ENCODE peak calls at places on chromosome 12, in four cellular contexts. One of them, this sample, is unnamed.

GRCh38 chr12:29131539-29131938 is 17.5 kb upstream of the FAR2 start:
- DNase-seq in cardiac muscle cell: peak; percentile 72
- DNase-seq in nephron progenitor cell: no peak
- DNase-seq in A549: no peak
- DNase-seq in this sample: no peak

GRCh38 chr12:106831699-106832098 is 57.2 kb downstream of the RIC8B start:
- DNase-seq in nephron progenitor cell: no peak
- DNase-seq in cardiac muscle cell: no peak
- DNase-seq in A549: no peak
- DNase-seq in this sample: no peak

GRCh38 chr12:96177013-96177412 is 17.2 kb upstream of the ELK3 start:
- DNase-seq in cardiac muscle cell: peak; percentile 36
- DNase-seq in nephron progenitor cell: no peak
- DNase-seq in A549: no peak
- DNase-seq in this sample: no peak

GRCh38 chr12:91877022-91877421 is 268.6 kb downstream of the BTG1 start:
- DNase-seq in A549: no peak
- DNase-seq in nephron progenitor cell: no peak
- DNase-seq in cardiac muscle cell: peak; percentile 63
- DNase-seq in this sample: peak; percentile 18

GRCh38 chr12:47297993-47298392 is 218.2 kb upstream of the AMIGO2 start:
- DNase-seq in A549: no peak
- DNase-seq in cardiac muscle cell: no peak
- DNase-seq in nephron progenitor cell: no peak
- DNase-seq in this sample: no peak

GRCh38 chr12:70241845-70242244 is 1.4 kb upstream of the CNOT2 start:
- DNase-seq in A549: no peak
- DNase-seq in cardiac muscle cell: no peak
- DNase-seq in nephron progenitor cell: no peak
- DNase-seq in this sample: no peak

GRCh38 chr12:40831916-40832315 is 139.7 kb downstream of the CNTN1 start:
- DNase-seq in A549: no peak
- DNase-seq in cardiac muscle cell: no peak
- DNase-seq in nephron progenitor cell: no peak
- DNase-seq in this sample: no peak

GRCh38 chr12:1811281-1811947 is 9.0 kb upstream of the LRTM2 start:
- DNase-seq in nephron progenitor cell: no peak
- DNase-seq in A549: no peak
- DNase-seq in cardiac muscle cell: peak; percentile 69
- DNase-seq in this sample: no peak

GRCh38 chr12:70609203-70609602 is 28.0 kb downstream of the PTPRB start:
- DNase-seq in nephron progenitor cell: no peak
- DNase-seq in cardiac muscle cell: no peak
- DNase-seq in A549: no peak
- DNase-seq in this sample: no peak

GRCh38 chr12:53048033-53048779 is 1.7 kb upstream of the TNS2 start:
- DNase-seq in nephron progenitor cell: no peak
- DNase-seq in cardiac muscle cell: no peak
- DNase-seq in A549: peak; percentile 84
- DNase-seq in this sample: no peak

GRCh38 chr12:82781288-82782078 is 94.8 kb downstream of the TMTC2 start:
- DNase-seq in A549: no peak
- DNase-seq in nephron progenitor cell: no peak
- DNase-seq in cardiac muscle cell: peak; percentile 61
- DNase-seq in this sample: no peak

GRCh38 chr12:7934153-7934552 is 1.8 kb downstream of the SLC2A3 start:
- DNase-seq in cardiac muscle cell: no peak
- DNase-seq in A549: no peak
- DNase-seq in nephron progenitor cell: no peak
- DNase-seq in this sample: no peak

GRCh38 chr12:62868820-62869219 is 66.1 kb downstream of the PPM1H start:
- DNase-seq in A549: no peak
- DNase-seq in cardiac muscle cell: no peak
- DNase-seq in nephron progenitor cell: no peak
- DNase-seq in this sample: no peak

GRCh38 chr12:57585156-57585555 is 5.8 kb upstream of the PIP4K2C start:
- DNase-seq in cardiac muscle cell: no peak
- DNase-seq in A549: no peak
- DNase-seq in nephron progenitor cell: no peak
- DNase-seq in this sample: no peak

GRCh38 chr12:70692681-70693288 is 55.6 kb upstream of the PTPRB start:
- DNase-seq in nephron progenitor cell: no peak
- DNase-seq in A549: peak; percentile 16
- DNase-seq in cardiac muscle cell: peak; percentile 59
- DNase-seq in this sample: no peak

GRCh38 chr12:127930122-127930521 is 336.8 kb upstream of the TMEM132C start:
- DNase-seq in nephron progenitor cell: no peak
- DNase-seq in cardiac muscle cell: no peak
- DNase-seq in A549: no peak
- DNase-seq in this sample: no peak

GRCh38 chr12:92000587-92000986 is 145.1 kb downstream of the BTG1 start:
- DNase-seq in nephron progenitor cell: no peak
- DNase-seq in A549: no peak
- DNase-seq in cardiac muscle cell: no peak
- DNase-seq in this sample: no peak

GRCh38 chr12:108446766-108447165 is 68.3 kb upstream of the FICD start:
- DNase-seq in cardiac muscle cell: peak; percentile 81
- DNase-seq in A549: no peak
- DNase-seq in nephron progenitor cell: no peak
- DNase-seq in this sample: peak; percentile 21

GRCh38 chr12:116659771-116660481 is 77.9 kb downstream of the SPRING1 start:
- DNase-seq in nephron progenitor cell: no peak
- DNase-seq in A549: no peak
- DNase-seq in cardiac muscle cell: peak; percentile 28
- DNase-seq in this sample: no peak

GRCh38 chr12:44381341-44381740 is 494.8 kb downstream of the NELL2 start:
- DNase-seq in nephron progenitor cell: no peak
- DNase-seq in A549: no peak
- DNase-seq in cardiac muscle cell: no peak
- DNase-seq in this sample: no peak

GRCh38 chr12:102052192-102053061 is 9.4 kb downstream of the WASHC3 start:
- DNase-seq in cardiac muscle cell: no peak
- DNase-seq in A549: no peak
- DNase-seq in nephron progenitor cell: no peak
- DNase-seq in this sample: no peak

GRCh38 chr12:102050660-102051430 is 10.9 kb downstream of the WASHC3 start:
- DNase-seq in cardiac muscle cell: no peak
- DNase-seq in nephron progenitor cell: no peak
- DNase-seq in A549: no peak
- DNase-seq in this sample: peak; percentile 9

GRCh38 chr12:102053062-102053349 is 8.8 kb downstream of the WASHC3 start:
- DNase-seq in A549: no peak
- DNase-seq in cardiac muscle cell: no peak
- DNase-seq in nephron progenitor cell: no peak
- DNase-seq in this sample: no peak

GRCh38 chr12:102051431-102051965 is 10.3 kb downstream of the WASHC3 start:
- DNase-seq in A549: no peak
- DNase-seq in cardiac muscle cell: no peak
- DNase-seq in nephron progenitor cell: no peak
- DNase-seq in this sample: no peak

GRCh38 chr12:102054345-102054744 is 7.4 kb downstream of the WASHC3 start:
- DNase-seq in nephron progenitor cell: no peak
- DNase-seq in A549: no peak
- DNase-seq in cardiac muscle cell: no peak
- DNase-seq in this sample: no peak
- TF ChIP-seq CTCF in nephron progenitor cell: no peak
- TF ChIP-seq CTCF in A549: no peak
- TF ChIP-seq CTCF in cardiac muscle cell: no peak
- TF ChIP-seq CTCF in this sample: no peak

DNA sequence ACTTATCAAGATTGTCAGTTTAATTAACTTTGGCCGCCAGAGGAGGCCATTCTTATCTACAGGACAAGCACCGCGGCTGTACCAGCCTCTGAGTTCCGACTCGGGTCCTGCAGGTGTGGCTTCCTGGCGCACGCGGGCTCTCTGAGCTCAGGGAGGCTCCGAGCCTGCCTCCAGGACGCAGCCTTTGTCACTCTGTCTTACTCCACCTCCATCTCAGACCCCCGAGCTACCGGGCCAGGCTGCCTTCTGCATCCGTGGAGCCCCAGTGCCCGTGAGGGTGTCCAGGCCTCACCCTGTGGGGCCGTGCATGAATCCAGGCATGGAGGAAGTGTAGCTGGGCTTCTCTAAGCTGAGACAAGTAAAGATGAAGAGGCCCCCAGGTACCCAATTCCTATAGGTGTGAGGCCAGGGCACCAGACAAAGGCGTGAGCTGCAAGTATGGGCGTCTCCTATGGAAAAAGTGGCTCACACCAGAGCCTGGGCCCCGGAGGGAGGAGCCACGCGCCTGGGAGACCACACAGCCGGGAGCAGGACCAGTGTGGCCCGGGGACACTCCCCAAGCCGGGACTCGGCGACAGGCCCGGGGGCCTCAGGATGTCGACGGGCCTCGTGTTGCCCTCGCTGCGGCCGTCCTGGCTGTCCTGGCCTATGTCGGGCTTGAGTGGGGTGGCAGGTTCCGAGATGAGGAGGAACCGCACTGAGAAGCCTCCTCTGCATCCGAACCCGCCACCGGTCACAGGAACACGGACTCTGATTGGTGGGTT is 42.8 kb downstream of the NOC4L start:
- DNase-seq in nephron progenitor cell: no peak
- DNase-seq in A549: no peak
- DNase-seq in cardiac muscle cell: no peak
- DNase-seq in this sample: no peak
- TF ChIP-seq CTCF in nephron progenitor cell: no peak
- TF ChIP-seq CTCF in A549: no peak
- TF ChIP-seq CTCF in cardiac muscle cell: no peak
- TF ChIP-seq CTCF in this sample: no peak

GRCh38 chr12:64525461-64526160 is 73.7 kb downstream of the TBK1 start:
- DNase-seq in nephron progenitor cell: no peak
- DNase-seq in A549: no peak
- DNase-seq in cardiac muscle cell: no peak
- DNase-seq in this sample: no peak

GRCh38 chr12:64531665-64532334 is 78.5 kb upstream of the RASSF3 start:
- DNase-seq in nephron progenitor cell: no peak
- DNase-seq in cardiac muscle cell: no peak
- DNase-seq in A549: no peak
- DNase-seq in this sample: no peak

GRCh38 chr12:64526859-64527258 is 74.9 kb downstream of the TBK1 start:
- DNase-seq in A549: no peak
- DNase-seq in cardiac muscle cell: no peak
- DNase-seq in nephron progenitor cell: no peak
- DNase-seq in this sample: no peak

GRCh38 chr12:64530566-64530965 is 78.6 kb downstream of the TBK1 start:
- DNase-seq in A549: no peak
- DNase-seq in nephron progenitor cell: no peak
- DNase-seq in cardiac muscle cell: no peak
- DNase-seq in this sample: no peak

DNA sequence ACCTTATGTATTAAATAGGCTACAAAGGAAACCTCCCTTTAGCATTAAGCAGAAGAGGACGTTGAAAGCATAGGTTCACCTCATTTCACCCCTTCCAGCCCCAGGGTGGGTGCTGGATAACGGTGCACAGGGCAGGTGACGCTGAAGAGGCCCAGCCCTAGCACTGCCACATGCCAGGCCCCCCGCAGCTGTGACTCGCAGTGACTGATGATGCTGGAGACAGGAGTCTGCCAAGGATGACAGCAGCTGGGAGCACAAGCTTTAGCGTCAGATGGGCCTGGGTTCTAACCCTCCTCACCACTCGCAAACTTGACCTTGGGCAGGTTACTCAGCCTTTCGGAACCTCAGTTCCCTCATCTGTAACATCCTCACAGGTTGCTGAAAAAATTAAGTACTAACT is 76.7 kb downstream of the TBK1 start:
- DNase-seq in A549: no peak
- DNase-seq in cardiac muscle cell: no peak
- DNase-seq in nephron progenitor cell: no peak
- DNase-seq in this sample: no peak
- TF ChIP-seq CTCF in A549: no peak
- TF ChIP-seq CTCF in cardiac muscle cell: no peak
- TF ChIP-seq CTCF in nephron progenitor cell: no peak
- TF ChIP-seq CTCF in this sample: no peak

GRCh38 chr12:6832125-6832524 is 3.9 kb downstream of the P3H3 start:
- DNase-seq in cardiac muscle cell: no peak
- DNase-seq in A549: no peak
- DNase-seq in nephron progenitor cell: no peak
- DNase-seq in this sample: no peak
- TF ChIP-seq CTCF in cardiac muscle cell: no peak
- TF ChIP-seq CTCF in A549: no peak
- TF ChIP-seq CTCF in nephron progenitor cell: no peak
- TF ChIP-seq CTCF in this sample: no peak

DNA sequence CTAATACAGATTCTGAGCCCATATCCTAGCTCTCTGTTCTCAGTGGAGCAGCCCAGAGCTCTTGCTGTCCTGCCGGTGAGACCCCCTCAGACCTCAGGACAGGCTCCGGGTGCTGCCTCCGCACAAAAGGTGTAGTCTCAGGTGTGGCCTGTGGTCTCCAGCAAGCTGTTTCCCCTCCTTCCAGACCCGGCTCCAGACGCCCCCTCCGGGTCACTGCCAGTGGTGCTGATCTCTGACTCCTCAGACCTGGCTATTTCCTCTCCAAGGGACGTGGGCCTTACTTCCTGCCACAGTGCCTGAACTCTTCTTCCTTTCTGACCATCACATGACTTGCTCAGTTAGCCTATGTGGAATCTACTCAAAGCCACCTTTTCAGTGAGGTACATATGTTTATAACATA is 337.5 kb downstream of the GLT1D1 start:
- DNase-seq in nephron progenitor cell: peak; percentile 34
- DNase-seq in cardiac muscle cell: no peak
- DNase-seq in A549: no peak
- DNase-seq in this sample: no peak
- TF ChIP-seq CTCF in nephron progenitor cell: peak; percentile 26
- TF ChIP-seq CTCF in cardiac muscle cell: no peak
- TF ChIP-seq CTCF in A549: no peak
- TF ChIP-seq CTCF in this sample: no peak

DNA sequence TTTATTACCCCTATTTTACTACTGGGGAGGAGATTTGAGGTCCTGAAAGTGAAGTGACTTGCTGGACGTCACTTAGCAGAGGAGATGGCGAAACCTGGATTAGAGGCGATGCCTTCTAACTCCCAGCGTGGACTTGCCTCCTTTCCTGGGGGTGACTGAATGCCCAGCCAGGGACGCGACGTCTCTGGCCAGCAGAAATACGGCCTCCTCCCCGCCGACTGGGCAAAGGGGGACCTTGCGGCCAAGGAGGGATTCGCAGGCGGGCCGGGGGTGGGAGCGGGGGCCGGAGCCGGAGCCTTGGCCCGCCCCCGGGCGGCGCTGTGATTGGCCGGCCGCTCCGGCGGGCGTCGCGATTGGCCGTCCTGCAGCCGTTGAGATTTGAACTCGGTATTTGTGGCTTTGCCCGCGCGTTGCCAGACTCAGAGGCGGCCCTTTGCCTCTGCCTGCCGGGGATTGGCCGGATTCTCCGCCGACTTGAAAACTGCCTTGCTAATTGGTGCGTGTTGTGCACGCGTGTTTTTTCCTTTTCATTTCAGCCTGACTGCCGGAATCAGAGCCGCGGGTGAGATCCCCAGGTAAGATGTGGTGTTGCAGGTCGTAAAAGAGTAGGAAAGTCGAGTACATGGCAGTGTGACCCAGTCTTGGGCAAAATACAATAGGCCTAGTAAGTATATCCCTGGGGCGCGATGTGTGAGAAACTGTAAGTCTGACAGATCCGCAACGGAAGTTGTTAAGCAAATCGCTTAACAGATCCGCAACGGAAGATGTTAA is at the start of gene NCAPD2:
- DNase-seq in A549: peak; percentile 98
- DNase-seq in cardiac muscle cell: peak; percentile 96
- DNase-seq in nephron progenitor cell: peak; percentile 89
- DNase-seq in this sample: peak; percentile 95
- TF ChIP-seq CTCF in A549: no peak
- TF ChIP-seq CTCF in cardiac muscle cell: no peak
- TF ChIP-seq CTCF in nephron progenitor cell: no peak
- TF ChIP-seq CTCF in this sample: no peak